ENCODE peak calls at places on chromosomes 16 and 17, in eight cellular contexts. W is nephron progenitor cell, L is fibroblast of pulmonary artery, Q is kidney, N is tibial nerve, T is psoas muscle, S is cardiac muscle cell, P is GM20000. B is an unnamed sample.

GRCh38 chr16:1152123-1152638 is 725 bp upstream of the CACNA1H start:
- DNase-seq in W (peak), L (no peak), Q (no peak), N (no peak), T (no peak), S (peak), P (no peak), B (no peak)

GRCh38 chr16:13921328-13921727 is 1.4 kb downstream of the ERCC4 start:
- DNase-seq in W (no peak), L (no peak), Q (no peak), N (no peak), T (no peak), S (no peak), P (no peak), B (no peak)

GRCh38 chr16:1019234-1019933 is 37.8 kb downstream of the SOX8 start:
- DNase-seq in W (no peak), L (peak), Q (no peak), N (peak), T (peak), S (no peak), P (no peak), B (peak)

GRCh38 chr17:40290629-40291296 is 3.1 kb downstream of the CDC6 start:
- DNase-seq in W (no peak), L (peak), Q (no peak), N (no peak), T (no peak), S (peak), P (peak), B (peak)

GRCh38 chr16:6428861-6429260 is 903.8 kb upstream of the RBFOX1 start:
- DNase-seq in W (no peak), L (no peak), Q (no peak), N (no peak), T (no peak), S (no peak), P (no peak), B (no peak)

GRCh38 chr17:49447603-49448325 is 33.1 kb upstream of the PHB1 start:
- DNase-seq in W (no peak), L (no peak), Q (peak), N (no peak), T (no peak), S (no peak), P (no peak), B (peak)

GRCh38 chr16:85429776-85430522 is 183.2 kb upstream of the GSE1 start:
- DNase-seq in W (peak), L (no peak), Q (no peak), N (no peak), T (no peak), S (no peak), P (no peak), B (no peak)

GRCh38 chr16:71722801-71723536 is 1.5 kb downstream of the PHLPP2 start:
- DNase-seq in W (peak), L (peak), Q (peak), N (peak), T (peak), S (peak), P (peak), B (peak)

GRCh38 chr17:7060165-7060890 is 16.4 kb upstream of the SLC16A11 start:
- DNase-seq in W (no peak), L (peak), Q (no peak), N (no peak), T (no peak), S (no peak), P (no peak), B (peak)

GRCh38 chr17:76627510-76627909 is 16.0 kb downstream of the ST6GALNAC1 start:
- DNase-seq in W (no peak), L (no peak), Q (no peak), N (no peak), T (no peak), S (no peak), P (no peak), B (no peak)

GRCh38 chr17:76626442-76626841 is 17.1 kb downstream of the ST6GALNAC1 start:
- DNase-seq in W (no peak), L (no peak), Q (no peak), N (no peak), T (no peak), S (no peak), P (no peak), B (no peak)

GRCh38 chr17:76631821-76632565 is 11.6 kb downstream of the ST6GALNAC1 start:
- DNase-seq in W (no peak), L (no peak), Q (no peak), N (no peak), T (no peak), S (no peak), P (peak), B (no peak)

GRCh38 chr17:76633628-76634328 is 9.8 kb downstream of the ST6GALNAC1 start:
- DNase-seq in W (no peak), L (no peak), Q (no peak), N (no peak), T (no peak), S (no peak), P (no peak), B (no peak)

DNA sequence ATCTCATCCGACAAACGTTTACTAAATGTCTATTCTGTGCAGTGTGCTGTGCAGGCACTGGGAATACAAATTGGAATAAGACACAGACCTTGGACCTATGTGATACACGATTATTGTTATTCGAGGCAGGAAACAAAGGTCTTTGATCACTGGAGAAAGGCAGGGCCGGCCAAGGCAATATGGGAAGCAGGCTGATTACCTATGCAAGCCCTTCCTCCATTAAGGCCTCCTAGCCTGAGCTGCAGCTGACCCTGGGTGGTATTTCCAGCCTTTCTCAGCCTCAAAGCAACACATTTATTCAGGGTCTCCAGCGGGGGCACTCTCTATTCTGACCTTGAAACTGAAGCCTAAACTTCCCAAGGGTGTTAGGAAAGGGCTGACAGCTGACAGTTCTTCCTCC is 13.4 kb downstream of the ST6GALNAC1 start:
- DNase-seq in W (no peak), L (no peak), Q (no peak), N (no peak), T (no peak), S (no peak), P (peak), B (no peak)
- TF ChIP-seq CTCF in W (no peak), L (no peak), Q (no peak), N (no peak), T (no peak), S (no peak), P (no peak), B (no peak)

DNA sequence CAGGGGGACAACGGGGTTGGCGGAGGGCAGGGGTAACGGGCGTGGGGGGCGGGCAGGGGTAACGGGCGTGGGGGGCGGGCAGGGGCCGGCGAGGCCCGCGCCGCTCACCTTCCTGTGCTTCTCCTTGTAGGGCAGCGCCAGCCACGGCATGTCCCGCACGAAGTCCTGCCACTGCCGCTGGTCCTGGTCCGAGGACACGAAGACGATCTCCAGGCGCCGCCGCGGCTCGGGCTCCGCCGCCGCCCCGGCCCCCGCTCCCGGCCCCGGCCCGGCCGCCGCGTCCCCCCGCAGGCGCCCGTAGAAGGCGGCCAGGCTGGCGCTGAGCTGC is 401 bp downstream of the NXN start:
- DNase-seq in W (no peak), L (no peak), Q (peak), N (no peak), T (no peak), S (no peak), P (no peak), B (no peak)
- TF ChIP-seq CTCF in W (no peak), L (no peak), Q (no peak), N (no peak), T (no peak), S (no peak), P (no peak), B (no peak)

GRCh38 chr17:2174471-2175293 is 119.8 kb downstream of the HIC1 start:
- DNase-seq in W (peak), L (peak), Q (peak), N (peak), T (peak), S (peak), P (no peak), B (peak)
- TF ChIP-seq CTCF in W (no peak), L (peak), Q (no peak), N (no peak), T (no peak), S (no peak), P (no peak), B (peak)

GRCh38 chr16:89445166-89445565 is 45.2 kb downstream of the ANKRD11 start:
- DNase-seq in W (no peak), L (no peak), Q (no peak), N (no peak), T (no peak), S (no peak), P (no peak), B (no peak)

GRCh38 chr16:89443727-89444084 is 46.7 kb downstream of the ANKRD11 start:
- DNase-seq in W (no peak), L (no peak), Q (peak), N (no peak), T (no peak), S (no peak), P (no peak), B (no peak)

GRCh38 chr16:89444151-89444723 is 46.1 kb downstream of the ANKRD11 start:
- DNase-seq in W (no peak), L (no peak), Q (no peak), N (no peak), T (no peak), S (no peak), P (no peak), B (no peak)

GRCh38 chr16:89442588-89442987 is 47.8 kb downstream of the ANKRD11 start:
- DNase-seq in W (peak), L (no peak), Q (peak), N (no peak), T (no peak), S (peak), P (no peak), B (no peak)

GRCh38 chr16:89442990-89443726 is 47.2 kb downstream of the ANKRD11 start:
- DNase-seq in W (peak), L (peak), Q (no peak), N (no peak), T (peak), S (peak), P (no peak), B (peak)
- TF ChIP-seq CTCF in W (no peak), L (no peak), Q (no peak), N (no peak), T (no peak), S (peak), P (no peak), B (no peak)

GRCh38 chr17:69412336-69412735 is 2.2 kb upstream of the MAP2K6 start:
- DNase-seq in W (no peak), L (no peak), Q (no peak), N (no peak), T (no peak), S (no peak), P (no peak), B (no peak)

GRCh38 chr17:69406906-69407305 is 7.6 kb upstream of the MAP2K6 start:
- DNase-seq in W (no peak), L (peak), Q (no peak), N (no peak), T (no peak), S (no peak), P (no peak), B (peak)

GRCh38 chr17:69411766-69412165 is 2.7 kb upstream of the MAP2K6 start:
- DNase-seq in W (no peak), L (no peak), Q (no peak), N (no peak), T (no peak), S (no peak), P (no peak), B (no peak)

GRCh38 chr17:69407759-69408158 is 6.7 kb upstream of the MAP2K6 start:
- DNase-seq in W (no peak), L (no peak), Q (no peak), N (no peak), T (no peak), S (no peak), P (no peak), B (no peak)

DNA sequence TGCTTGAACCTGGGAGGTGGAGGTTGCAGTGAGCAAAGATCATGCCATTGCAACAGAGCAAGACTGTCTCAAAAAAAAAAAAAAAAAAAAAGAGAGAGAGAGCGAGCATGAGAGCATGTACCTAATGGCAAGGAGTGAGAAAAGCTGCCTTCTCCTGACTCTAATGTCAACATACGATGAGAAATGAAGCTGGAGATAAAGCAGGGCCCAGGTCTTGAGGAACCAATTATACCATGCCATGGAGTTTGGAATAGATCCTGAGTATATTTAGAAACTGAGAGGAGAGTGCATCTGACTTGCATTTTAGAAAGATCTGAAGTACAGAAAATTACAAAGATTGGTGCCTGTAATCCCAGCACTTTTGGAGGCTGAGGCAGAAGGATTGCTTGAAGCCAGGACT is 3.8 kb upstream of the MAP2K6 start:
- DNase-seq in W (no peak), L (no peak), Q (no peak), N (no peak), T (no peak), S (no peak), P (no peak), B (no peak)
- TF ChIP-seq CTCF in W (no peak), L (no peak), Q (no peak), N (no peak), T (no peak), S (no peak), P (no peak), B (no peak)

GRCh38 chr16:72837846-72838661 is 209.9 kb downstream of the ZFHX3 start:
- DNase-seq in W (no peak), L (no peak), Q (no peak), N (no peak), T (no peak), S (no peak), P (no peak), B (no peak)

GRCh38 chr16:72836181-72836580 is 211.7 kb downstream of the ZFHX3 start:
- DNase-seq in W (no peak), L (no peak), Q (no peak), N (no peak), T (no peak), S (no peak), P (no peak), B (no peak)

GRCh38 chr16:72838999-72839398 is 208.9 kb downstream of the ZFHX3 start:
- DNase-seq in W (no peak), L (no peak), Q (no peak), N (no peak), T (no peak), S (no peak), P (no peak), B (no peak)

GRCh38 chr16:72835041-72835440 is 212.9 kb downstream of the ZFHX3 start:
- DNase-seq in W (no peak), L (no peak), Q (no peak), N (no peak), T (no peak), S (no peak), P (no peak), B (no peak)

GRCh38 chr16:72836985-72837384 is 210.9 kb downstream of the ZFHX3 start:
- DNase-seq in W (no peak), L (no peak), Q (no peak), N (no peak), T (no peak), S (no peak), P (no peak), B (no peak)
- TF ChIP-seq CTCF in W (no peak), L (no peak), Q (no peak), N (no peak), T (no peak), S (peak), P (no peak), B (no peak)

DNA sequence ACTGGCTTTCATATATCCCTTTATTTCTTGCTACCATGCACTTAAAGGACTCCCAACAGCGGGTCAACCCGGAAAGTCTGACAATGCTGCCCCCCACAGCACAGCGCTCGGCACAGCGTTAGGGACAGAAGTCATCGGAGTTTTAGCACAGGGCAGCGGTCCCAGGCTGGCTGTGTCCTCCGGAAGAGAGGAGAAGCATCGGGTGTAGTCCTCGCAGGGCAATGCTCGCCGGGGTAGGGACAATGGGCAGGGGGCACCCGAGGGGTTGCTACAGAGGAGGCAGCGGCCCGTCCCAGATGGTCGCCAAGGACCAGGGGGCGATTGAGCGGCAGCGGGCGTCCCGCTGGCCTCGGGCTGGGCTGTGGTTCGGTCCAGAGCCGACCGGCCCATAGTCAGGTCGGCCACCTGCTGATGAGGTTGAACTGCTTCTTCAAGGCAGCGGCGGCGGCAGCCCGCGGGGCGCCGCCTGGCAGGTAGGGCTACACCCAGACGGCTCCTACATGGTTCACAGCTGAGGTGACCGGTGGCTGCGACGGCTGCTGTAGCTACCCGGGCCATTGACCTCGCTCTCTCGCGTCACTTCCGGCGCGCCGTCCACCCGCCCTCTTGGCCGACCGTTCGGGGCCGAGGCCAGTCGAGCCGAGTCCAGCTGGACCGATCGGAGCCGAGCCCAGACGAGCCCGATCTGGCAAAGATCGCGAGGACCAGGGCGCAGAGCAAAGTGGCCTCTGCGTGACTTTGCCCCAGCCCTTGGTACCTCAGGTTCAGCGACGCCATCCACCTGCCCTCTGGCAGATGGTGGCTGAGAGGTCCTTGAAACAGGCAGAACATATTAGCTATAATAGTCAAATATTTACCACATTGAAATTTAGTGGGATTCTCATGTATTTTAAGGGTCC is 4.7 kb upstream of the LCMT1 start:
- DNase-seq in W (peak), L (peak), Q (peak), N (peak), T (peak), S (peak), P (peak), B (peak)
- TF ChIP-seq CTCF in W (no peak), L (no peak), Q (no peak), N (peak), T (peak), S (peak), P (peak), B (no peak)

GRCh38 chr16:81445143-81445922 is 725 bp downstream of the CMIP start:
- DNase-seq in W (peak), L (no peak), Q (peak), N (no peak), T (peak), S (peak), P (peak), B (no peak)
- TF ChIP-seq CTCF in W (no peak), L (no peak), Q (no peak), N (no peak), T (no peak), S (peak), P (peak), B (peak)

GRCh38 chr17:66533572-66533971 is 231.2 kb downstream of the PRKCA start:
- DNase-seq in W (peak), L (peak), Q (no peak), N (no peak), T (no peak), S (peak), P (no peak), B (no peak)
- TF ChIP-seq CTCF in W (no peak), L (no peak), Q (no peak), N (no peak), T (no peak), S (peak), P (no peak), B (no peak)

DNA sequence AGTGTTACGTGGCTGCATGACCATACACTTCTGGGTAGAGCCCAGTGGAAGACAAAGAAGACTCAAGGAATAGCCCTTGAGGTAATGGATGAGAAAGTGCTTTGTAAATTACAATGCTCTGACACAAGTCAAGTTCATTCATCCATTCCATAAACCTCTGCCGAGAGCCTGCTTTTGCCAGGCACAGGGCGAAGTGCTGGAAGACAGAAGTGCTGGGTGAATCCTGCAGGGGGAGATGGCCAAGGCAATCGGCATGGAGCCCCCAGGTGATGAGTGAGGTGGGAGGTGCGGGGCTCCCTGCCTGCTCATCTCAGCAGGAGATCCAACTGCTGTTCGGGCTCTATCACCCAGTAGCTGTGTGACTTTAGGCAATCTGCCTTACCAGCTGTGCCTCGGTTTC is 2.8 kb upstream of the SOCS3 start:
- DNase-seq in W (no peak), L (no peak), Q (no peak), N (no peak), T (no peak), S (no peak), P (no peak), B (no peak)
- TF ChIP-seq CTCF in W (no peak), L (peak), Q (no peak), N (no peak), T (no peak), S (no peak), P (no peak), B (peak)